ENCODE peak calls at places on chromosomes 5 and 9, in five cellular contexts. P is foreskin fibroblast, M is upper lobe of left lung, T is spleen, K is AG04450. F is an unnamed sample.
A peak's percentile ranks its signal among the peaks of the same experiment; 100 is the strongest.

GRCh38 chr9:15306757-15307522 is at the start of gene TTC39B:
- DNase-seq in T (peak; percentile 98), P (peak; percentile 98), K (peak; percentile 69), M (peak; percentile 98), F (peak; percentile 82)

GRCh38 chr5:164153469-164154172 is 648.2 kb downstream of the MAT2B start:
- DNase-seq in T (no peak), P (no peak), K (no peak), M (no peak), F (no peak)

GRCh38 chr5:128579669-128580068 is 41.6 kb upstream of the FBN2 start:
- DNase-seq in M (no peak), T (no peak), P (peak; percentile 74), K (no peak), F (no peak)

GRCh38 chr9:77022783-77023440 is 3.5 kb downstream of the FOXB2 start:
- DNase-seq in P (no peak), M (peak; percentile 80), K (no peak), T (no peak), F (no peak)

GRCh38 chr5:91018185-91018584 is 364.9 kb downstream of the ARRDC3 start:
- DNase-seq in M (no peak), K (no peak), P (peak; percentile 4), T (no peak), F (no peak)

GRCh38 chr5:56481998-56482698 is 249.0 kb upstream of the ANKRD55 start:
- DNase-seq in T (no peak), P (peak; percentile 10), M (no peak), K (no peak), F (no peak)

GRCh38 chr9:73446306-73446705 is 294.6 kb downstream of the ANXA1 start:
- DNase-seq in P (no peak), K (no peak), M (no peak), T (no peak), F (no peak)

GRCh38 chr9:109422641-109423040 is 75.5 kb downstream of the PTPN3 start:
- DNase-seq in P (no peak), T (no peak), K (no peak), M (no peak), F (peak; percentile 72)

GRCh38 chr9:128587453-128587852 is 35.1 kb downstream of the SPTAN1 start:
- DNase-seq in T (no peak), M (no peak), P (no peak), K (no peak), F (peak; percentile 40)

GRCh38 chr9:5375091-5375490 is 35.4 kb upstream of the RLN1 start:
- DNase-seq in T (no peak), M (no peak), P (no peak), K (no peak), F (no peak)

GRCh38 chr9:4985376-4986266 is 549 bp downstream of the JAK2 start:
- DNase-seq in M (no peak), P (peak; percentile 65), T (peak; percentile 83), K (no peak), F (peak; percentile 36)

GRCh38 chr9:134869554-134870310 is 10.9 kb upstream of the FCN2 start:
- DNase-seq in T (no peak), K (no peak), M (no peak), P (no peak), F (no peak)

GRCh38 chr9:19665146-19665863 is 123.5 kb downstream of the SLC24A2 start:
- DNase-seq in K (no peak), P (no peak), T (no peak), M (no peak), F (peak; percentile 10)

GRCh38 chr5:145991044-145991575 is 54.7 kb downstream of the SH3RF2 start:
- DNase-seq in P (peak; percentile 6), T (no peak), M (no peak), K (no peak), F (no peak)

GRCh38 chr5:78731884-78732283 is 83.3 kb upstream of the LHFPL2 start:
- DNase-seq in K (no peak), M (no peak), T (no peak), P (peak; percentile 40), F (no peak)

GRCh38 chr5:68240771-68241170 is 25.2 kb downstream of the PIK3R1 start:
- DNase-seq in P (no peak), K (no peak), M (no peak), T (no peak), F (no peak)

GRCh38 chr5:37889612-37890317 is 49.9 kb upstream of the GDNF start:
- DNase-seq in T (no peak), P (peak; percentile 89), M (no peak), K (peak; percentile 64), F (no peak)

GRCh38 chr9:106885451-106885850 is 22.5 kb downstream of the ZNF462 start:
- DNase-seq in T (no peak), K (peak; percentile 58), P (peak; percentile 95), M (no peak), F (no peak)

GRCh38 chr9:110016340-110016739 is 191.6 kb downstream of the C9orf152 start:
- DNase-seq in T (no peak), M (no peak), P (peak; percentile 86), K (peak; percentile 41), F (no peak)

GRCh38 chr5:59724482-59725392 is 168.8 kb downstream of the PDE4D start:
- DNase-seq in P (peak; percentile 74), K (peak; percentile 11), M (no peak), T (no peak), F (no peak)

DNA sequence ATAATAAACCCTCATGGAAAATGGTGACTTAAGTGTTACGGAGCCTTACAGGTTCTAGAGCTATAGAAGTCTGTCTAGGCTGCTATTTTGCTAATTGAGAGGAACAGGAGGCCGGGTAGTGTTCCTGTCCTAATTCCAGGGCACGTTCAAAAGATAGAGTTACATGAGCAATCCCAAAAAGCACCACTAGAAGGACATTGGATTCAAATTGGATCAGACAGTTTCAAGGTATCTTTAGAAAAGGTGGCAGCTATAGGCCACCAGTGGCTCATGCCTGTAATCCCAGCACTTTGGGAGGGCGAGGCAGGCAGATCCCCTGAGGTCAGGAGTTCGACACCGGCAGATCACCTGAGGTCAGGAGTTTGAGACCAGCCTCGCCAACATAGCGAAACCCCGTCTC is 458.8 kb downstream of the TMEM232 start:
- DNase-seq in M (no peak), K (no peak), T (no peak), P (no peak), F (no peak)
- H3K4me3 ChIP-seq in M (no peak overlapping the region), K (no peak overlapping the region), T (no peak overlapping the region), P (no peak overlapping the region), F (no peak overlapping the region)

GRCh38 chr9:80664327-80665210 is 1024.8 kb downstream of the TLE1 start:
- DNase-seq in M (no peak), P (no peak), T (no peak), K (no peak), F (no peak)
- TF ChIP-seq CTCF in M (no peak), P (no peak), T (no peak), K (no peak), F (no peak)

GRCh38 chr5:142684508-142685031 is 1.3 kb downstream of the FGF1 start:
- DNase-seq in T (no peak), M (peak; percentile 33), P (no peak), K (no peak), F (no peak)

GRCh38 chr5:142686210-142686734 is 382 bp upstream of the FGF1 start:
- DNase-seq in P (no peak), T (no peak), K (no peak), M (no peak), F (no peak)

GRCh38 chr5:142686968-142687367 is 1.1 kb upstream of the FGF1 start:
- DNase-seq in T (no peak), P (no peak), M (no peak), K (no peak), F (no peak)

GRCh38 chr5:142683885-142684505 is 1.9 kb downstream of the FGF1 start:
- DNase-seq in K (no peak), P (no peak), T (no peak), M (no peak), F (no peak)

GRCh38 chr5:142685418-142686209 is at the start of gene FGF1:
- DNase-seq in P (peak; percentile 51), T (no peak), K (no peak), M (no peak), F (no peak)
- H3K4me3 ChIP-seq in P (no peak within 1 kb of the TSS), T (no peak within 1 kb of the TSS), K (no peak within 1 kb of the TSS), M (no peak within 1 kb of the TSS), F (no peak within 1 kb of the TSS)

DNA sequence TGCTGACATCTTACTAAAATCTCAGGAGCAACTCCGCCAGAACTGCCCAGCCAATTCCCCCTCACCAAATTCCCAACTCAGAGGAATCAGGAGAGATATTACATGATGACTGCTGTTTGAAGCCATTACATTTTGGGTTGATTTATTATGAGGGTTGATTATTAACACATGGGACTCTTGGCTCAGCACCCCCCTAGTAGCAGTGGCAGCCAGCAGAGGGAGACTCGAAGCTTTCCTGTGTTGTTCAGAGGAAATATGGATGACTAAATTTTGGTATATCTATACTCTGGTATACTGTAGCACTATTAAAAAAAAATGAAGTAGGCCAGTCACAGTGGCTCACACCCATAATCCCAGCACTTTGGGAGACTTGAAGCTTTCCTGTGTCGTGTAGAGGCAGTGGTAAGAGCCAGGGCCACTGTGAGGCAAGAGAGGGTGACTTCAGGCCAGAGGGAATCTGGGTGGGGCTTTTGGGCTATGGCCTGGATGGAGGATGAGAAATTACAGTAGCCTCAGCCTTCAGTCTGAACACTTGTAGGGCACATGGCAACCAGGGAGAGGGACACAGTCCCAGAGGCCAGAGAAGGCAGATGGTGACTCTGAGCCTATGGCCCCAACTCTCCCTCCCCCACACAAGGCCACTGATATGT is 111.4 kb downstream of the LHX2 start:
- DNase-seq in M (no peak), T (no peak), K (no peak), P (peak; percentile 84), F (no peak)
- TF ChIP-seq CTCF in M (no peak), T (no peak), K (peak; percentile 59), P (peak; percentile 75), F (peak; percentile 70)

DNA sequence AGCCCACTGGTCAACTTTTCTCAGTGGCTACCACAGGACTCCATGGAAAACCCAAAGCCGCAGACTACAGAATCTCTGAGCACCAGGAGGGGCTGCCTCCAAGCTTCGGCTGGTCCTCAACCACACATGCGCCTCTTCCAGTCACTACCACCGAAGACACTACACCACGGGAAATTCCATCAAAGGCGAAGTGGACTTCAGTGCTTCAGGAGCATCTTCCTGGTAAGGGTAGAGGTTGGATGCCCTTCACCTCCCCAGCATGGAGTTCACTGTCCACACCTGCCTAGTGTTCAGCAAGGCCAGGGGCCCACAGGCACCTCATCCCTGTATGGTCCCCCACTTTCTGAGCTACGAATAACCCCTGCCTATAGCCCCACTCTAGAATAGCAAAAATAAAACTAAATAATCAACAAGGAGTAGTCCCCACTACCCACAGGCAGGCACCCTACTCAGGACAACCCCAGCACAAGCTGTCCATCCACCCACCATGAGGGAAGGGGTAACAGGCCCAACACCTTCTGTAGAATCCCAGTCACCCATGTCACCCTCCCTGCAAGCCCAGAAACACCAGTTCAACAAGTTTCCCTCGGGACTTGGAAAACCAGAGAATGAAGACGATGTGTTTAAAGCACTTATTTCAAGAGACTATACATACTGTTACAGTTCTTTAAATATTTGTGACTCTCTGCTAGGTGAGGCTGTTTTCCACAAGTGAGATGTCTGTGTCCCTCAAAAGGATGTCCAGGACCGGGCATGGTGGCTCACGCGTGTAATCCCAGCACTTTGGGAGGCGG is 2.6 kb downstream of the VDAC1 start:
- DNase-seq in M (no peak), P (no peak), T (peak; percentile 38), K (no peak), F (no peak)
- H3K4me3 ChIP-seq in M (no peak overlapping the region), P (no peak overlapping the region), T (no peak overlapping the region), K (no peak overlapping the region), F (peak overlapping the region; percentile 84)

F was measured in GM06990.